ENCODE peak calls at places on chromosomes 12 and 14, in ten cellular contexts. J is mesendoderm; T is GM12865; W is CD8-positive, alpha-beta memory T cell; N is suprapubic skin; S is effector memory CD4-positive, alpha-beta T cell; P is fibroblast of mammary gland; K is SJSA1; Z is AG04450; X is choroid plexus epithelial cell. L is an unnamed sample.

GRCh38 chr12:44002607-44003006 is 166.7 kb downstream of the TMEM117 start:
- DNase-seq in T (no peak), N (no peak), S (no peak), J (no peak), Z (no peak), W (no peak), X (no peak), P (no peak), K (no peak), L (no peak)

GRCh38 chr12:55718650-55719275 is 1.4 kb upstream of the RDH5 start:
- DNase-seq in S (no peak), N (no peak), X (no peak), Z (no peak), K (no peak), J (no peak), W (no peak), P (peak), T (no peak), L (no peak)

GRCh38 chr12:22458301-22458917 is 85.9 kb downstream of the C2CD5 start:
- DNase-seq in K (no peak), X (no peak), P (no peak), T (no peak), Z (no peak), N (no peak), W (no peak), J (no peak), S (no peak), L (no peak)

GRCh38 chr12:339557-340195 is 49.4 kb downstream of the KDM5A start:
- DNase-seq in P (no peak), Z (no peak), J (no peak), S (no peak), T (no peak), X (no peak), W (no peak), K (no peak), N (no peak), L (no peak)

GRCh38 chr14:24213866-24214652 is 771 bp upstream of the CHMP4A start:
- DNase-seq in J (peak), P (no peak), K (no peak), T (no peak), S (no peak), Z (no peak), X (no peak), W (no peak), N (no peak), L (no peak)

GRCh38 chr12:11749943-11750690 is 100.6 kb downstream of the ETV6 start:
- DNase-seq in N (no peak), T (peak), S (no peak), Z (no peak), X (no peak), K (no peak), P (no peak), W (no peak), J (no peak), L (no peak)

GRCh38 chr14:92607702-92608429 is 94.3 kb downstream of the RIN3 start:
- DNase-seq in T (no peak), N (no peak), W (no peak), Z (no peak), J (no peak), P (peak), X (peak), S (no peak), K (no peak), L (no peak)

GRCh38 chr14:100535287-100536131 is 51.7 kb downstream of the BEGAIN start:
- DNase-seq in J (no peak), P (no peak), W (no peak), N (peak), K (no peak), X (no peak), Z (no peak), T (no peak), S (peak), L (no peak)

GRCh38 chr14:71524321-71524982 is 407.8 kb upstream of the RGS6 start:
- DNase-seq in J (no peak), P (no peak), N (no peak), Z (no peak), S (no peak), X (no peak), T (peak), K (no peak), W (no peak), L (no peak)

GRCh38 chr12:109994262-109995175 is 1.6 kb downstream of the GIT2 start:
- DNase-seq in K (no peak), J (no peak), Z (no peak), T (peak), N (no peak), X (no peak), W (no peak), P (no peak), S (no peak), L (peak)

GRCh38 chr14:60722836-60723217 is 1.3 kb downstream of the SIX4 start:
- DNase-seq in N (no peak), S (no peak), P (peak), Z (no peak), X (peak), T (no peak), J (peak), W (no peak), K (no peak), L (no peak)

GRCh38 chr14:31788340-31788739 is 227.1 kb downstream of the NUBPL start:
- DNase-seq in X (peak), Z (no peak), J (no peak), S (no peak), N (no peak), K (no peak), P (no peak), W (no peak), T (no peak), L (no peak)

GRCh38 chr12:31518680-31519227 is 72.2 kb downstream of the DENND5B start:
- DNase-seq in N (no peak), K (peak), T (no peak), J (peak), X (peak), P (peak), S (no peak), W (no peak), Z (peak), L (no peak)

GRCh38 chr12:110794623-110795280 is 52.0 kb upstream of the CCDC63 start:
- DNase-seq in P (peak), W (no peak), X (peak), N (peak), Z (no peak), S (no peak), J (no peak), K (no peak), T (peak), L (no peak)

DNA sequence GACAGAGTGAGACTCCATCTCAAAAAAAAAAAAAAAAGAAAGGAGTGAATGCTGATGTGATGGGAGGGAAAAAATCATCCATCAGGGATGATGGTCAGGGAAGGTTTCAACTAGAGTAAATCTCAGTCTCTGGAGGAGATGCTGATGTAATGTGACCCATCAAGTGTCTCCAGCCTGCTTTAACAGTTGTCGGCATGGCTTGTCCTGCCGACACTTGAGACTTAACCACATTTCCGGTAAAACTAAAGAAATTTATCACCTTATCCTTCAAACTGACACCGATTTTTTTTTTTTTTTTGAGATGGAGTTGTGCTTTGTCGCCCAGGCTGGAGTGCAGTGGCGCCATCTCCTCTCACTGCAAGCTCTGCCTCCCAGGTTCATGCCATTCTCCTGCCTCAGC is 21.5 kb upstream of the ANAPC5 start:
- DNase-seq in S (no peak), W (no peak), N (no peak), J (no peak), X (no peak), P (no peak), Z (no peak), T (no peak), K (no peak), L (no peak)
- H3K4me3 ChIP-seq in S (no peak), W (no peak), N (no peak), J (no peak), X (no peak), P (no peak), Z (no peak), T (no peak), K (no peak), L (no peak)

GRCh38 chr14:48690349-48690748 is 895.8 kb downstream of the RPS29 start:
- DNase-seq in X (peak), J (peak), P (no peak), S (no peak), W (no peak), Z (no peak), T (no peak), N (no peak), K (no peak), L (no peak)

DNA sequence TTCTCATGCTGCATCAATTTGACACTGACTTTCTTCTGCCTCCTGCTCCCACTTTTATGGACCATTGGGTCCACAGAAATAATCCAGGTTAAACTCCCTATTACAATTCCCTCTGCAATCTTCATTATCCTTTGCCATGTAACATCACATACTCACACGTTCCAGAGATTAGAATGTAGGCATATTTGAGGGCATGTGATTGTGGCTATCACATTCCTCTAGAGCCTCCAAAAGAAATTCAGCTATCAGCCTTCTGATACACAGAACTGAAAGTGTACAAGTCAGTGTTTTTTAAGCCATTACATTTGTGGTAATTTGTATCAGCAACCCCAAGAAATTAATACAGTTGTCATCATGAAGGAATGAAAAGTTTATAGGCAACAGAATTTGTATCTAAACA is 892.4 kb downstream of the RPS29 start:
- DNase-seq in Z (no peak), T (no peak), X (no peak), P (no peak), J (no peak), K (no peak), N (no peak), S (no peak), W (no peak), L (no peak)
- H3K4me3 ChIP-seq in Z (no peak), T (no peak), X (no peak), P (no peak), J (no peak), K (no peak), N (no peak), S (no peak), W (no peak), L (no peak)

GRCh38 chr12:118375348-118375747 is 1.0 kb upstream of the SUDS3 start:
- DNase-seq in Z (no peak), S (no peak), T (no peak), K (no peak), J (no peak), W (no peak), X (no peak), N (no peak), P (no peak), L (no peak)
- H3K4me3 ChIP-seq in Z (no peak), S (no peak), T (no peak), K (no peak), J (no peak), W (peak), X (no peak), N (peak), P (peak), L (no peak)

GRCh38 chr12:108302471-108303311 is 36.4 kb downstream of the CMKLR1 start:
- DNase-seq in X (peak), J (peak), Z (no peak), T (no peak), K (peak), N (peak), S (no peak), W (no peak), P (peak), L (no peak)
- H3K4me3 ChIP-seq in X (no peak), J (no peak), Z (no peak), T (no peak), K (no peak), N (no peak), S (no peak), W (no peak), P (no peak), L (no peak)

DNA sequence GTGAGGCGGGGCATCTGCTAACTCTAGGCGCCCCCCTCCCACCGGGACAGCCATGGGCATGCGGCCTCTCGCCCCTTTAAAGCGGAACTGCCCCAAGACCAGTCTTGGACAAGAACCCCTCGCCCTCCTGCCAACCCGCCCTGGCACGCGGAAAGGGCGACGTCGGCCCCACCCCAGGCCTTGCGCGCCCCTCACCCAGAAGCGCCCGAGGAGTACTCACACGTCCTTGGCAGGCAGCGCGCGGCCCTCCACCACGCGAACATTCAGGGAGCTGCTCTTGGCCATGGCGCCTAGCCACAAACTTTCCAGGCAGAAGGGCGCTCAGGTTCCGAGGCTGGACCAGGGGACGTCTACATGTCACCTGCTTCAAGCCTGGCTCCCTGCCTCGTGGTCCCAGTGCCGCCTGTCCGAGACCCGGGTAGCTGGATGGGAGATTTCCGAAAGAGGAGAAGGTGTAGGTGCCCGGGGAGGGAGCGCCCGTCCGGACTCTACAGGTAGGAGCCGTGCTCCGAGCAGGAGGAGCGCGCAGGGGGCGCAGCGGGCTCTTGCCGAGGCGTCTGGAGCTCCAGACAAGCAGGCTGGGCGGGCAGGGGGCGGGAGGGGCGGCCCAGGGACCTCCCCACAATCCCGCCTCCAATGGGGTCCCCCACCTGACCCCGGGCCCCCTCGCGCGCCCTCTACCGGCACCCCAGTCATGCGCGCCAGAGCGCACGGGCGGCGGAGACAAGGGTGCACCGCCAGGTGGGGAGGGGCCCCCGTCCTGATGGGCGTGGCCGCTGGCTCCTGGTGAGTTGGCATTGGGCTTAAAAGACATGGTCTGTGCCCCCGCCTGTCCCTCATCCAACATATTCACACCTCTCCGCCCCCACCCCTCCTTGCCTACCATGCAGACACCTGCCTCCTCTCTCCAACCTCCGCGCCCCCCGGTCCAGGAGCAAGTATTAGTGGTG is at the start of gene RASAL1:
- DNase-seq in Z (no peak), S (peak), J (peak), W (peak), N (no peak), X (no peak), K (no peak), T (peak), P (no peak), L (peak)
- H3K4me3 ChIP-seq in Z (no peak), S (peak), J (peak), W (peak), N (peak), X (no peak), K (no peak), T (no peak), P (no peak), L (peak)

GRCh38 chr14:20805485-20805884 is 2.8 kb upstream of the RNASE1 start:
- DNase-seq in Z (no peak), J (no peak), K (no peak), S (no peak), T (no peak), X (no peak), W (no peak), P (no peak), N (no peak), L (no peak)

GRCh38 chr14:20801726-20802125 is 918 bp downstream of the RNASE1 start:
- DNase-seq in Z (no peak), K (no peak), X (no peak), J (no peak), T (no peak), P (no peak), W (no peak), S (no peak), N (no peak), L (no peak)

GRCh38 chr14:20803221-20803620 is 577 bp upstream of the RNASE1 start:
- DNase-seq in S (no peak), K (no peak), X (no peak), T (no peak), Z (no peak), P (no peak), J (no peak), N (no peak), W (no peak), L (no peak)

GRCh38 chr14:20799955-20800544 is 2.6 kb downstream of the RNASE1 start:
- DNase-seq in T (no peak), Z (no peak), N (no peak), X (no peak), K (no peak), S (no peak), W (no peak), P (no peak), J (peak), L (no peak)

DNA sequence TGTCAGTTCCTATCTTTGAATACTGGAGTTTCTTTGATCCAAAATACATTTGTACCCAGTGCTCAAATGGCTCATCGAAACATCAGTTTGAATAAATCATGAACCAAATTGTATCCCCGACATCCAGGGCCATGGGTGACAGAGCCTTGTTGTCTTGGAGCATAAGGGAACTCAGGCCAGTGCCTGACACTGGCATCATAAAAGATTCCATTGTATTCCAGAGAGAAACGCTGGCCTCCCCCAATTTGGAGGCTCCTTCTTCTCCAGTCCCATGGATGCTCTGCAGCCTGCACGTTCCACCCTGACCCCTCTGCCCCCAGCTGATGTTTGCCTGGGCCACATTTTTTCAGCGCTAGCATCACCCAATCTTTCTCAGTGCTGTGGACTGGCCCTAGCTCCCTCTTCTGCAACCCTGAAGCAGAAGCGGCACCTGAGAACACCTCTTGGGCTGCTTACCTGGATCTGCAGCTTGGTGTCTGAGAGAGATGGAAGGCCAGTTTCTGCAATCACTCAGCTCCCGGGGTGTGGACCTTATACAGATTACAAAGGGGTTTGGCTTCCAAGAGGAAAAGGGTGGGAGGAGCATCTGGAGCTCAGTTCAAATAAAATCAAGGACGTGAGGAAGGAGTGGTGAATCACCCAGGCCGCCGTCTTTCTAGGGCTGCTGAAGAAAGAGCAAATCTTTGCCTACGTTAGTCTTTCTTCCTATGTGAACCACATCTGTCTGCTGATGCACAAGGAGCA is at the start of gene RNASE1:
- DNase-seq in P (peak), X (no peak), S (no peak), T (no peak), N (no peak), K (no peak), J (peak), Z (no peak), W (no peak), L (no peak)
- H3K4me3 ChIP-seq in P (no peak), X (no peak), S (no peak), T (no peak), N (peak), K (no peak), J (no peak), Z (no peak), W (no peak), L (no peak)

GRCh38 chr12:122203968-122204828 is 689 bp downstream of the B3GNT4 start:
- DNase-seq in X (no peak), T (no peak), S (no peak), Z (no peak), J (no peak), K (no peak), P (no peak), N (peak), W (no peak), L (no peak)
- H3K4me3 ChIP-seq in X (peak), T (peak), S (peak), Z (peak), J (peak), K (peak), P (peak), N (peak), W (peak), L (no peak)

DNA sequence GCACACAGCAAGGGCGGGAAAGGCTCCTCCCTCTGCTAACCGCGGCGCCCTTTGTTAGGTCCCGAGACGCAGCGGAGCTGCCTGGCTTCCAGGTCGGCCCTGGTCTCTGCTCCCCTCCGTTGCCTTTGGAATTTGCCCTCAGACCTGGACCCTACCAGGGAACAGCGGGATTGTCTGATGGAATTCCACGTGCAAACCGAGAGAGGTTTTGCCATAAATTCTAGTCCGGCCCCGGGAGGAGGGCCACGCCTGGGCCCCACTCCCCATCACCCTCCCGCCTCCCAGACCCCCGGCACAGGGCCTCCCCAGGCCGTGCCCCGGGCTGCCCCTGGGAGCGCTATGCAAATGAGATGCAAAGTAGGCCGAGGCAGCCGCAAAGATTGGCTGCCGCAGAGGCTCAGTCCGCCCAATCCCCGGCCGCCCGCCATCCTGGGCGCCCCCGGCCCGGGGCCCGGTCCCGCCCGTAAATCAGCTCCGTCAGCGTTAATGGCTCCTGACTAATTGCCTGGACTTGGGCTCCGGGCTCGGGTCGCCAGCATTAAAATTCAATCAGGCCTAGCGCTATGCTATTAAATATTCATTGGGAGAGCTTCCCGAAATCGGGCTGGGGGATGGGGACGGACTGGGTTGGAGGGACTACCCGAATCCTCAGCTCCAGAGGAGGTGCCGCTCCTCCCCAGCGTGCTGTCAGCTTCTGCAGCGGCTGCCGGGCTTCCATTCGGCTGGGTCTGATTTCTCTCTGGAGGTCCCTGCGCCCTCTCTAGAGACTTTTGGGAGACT is 15.6 kb upstream of the FIGNL2 start:
- DNase-seq in W (no peak), Z (no peak), N (no peak), X (no peak), S (no peak), T (no peak), P (no peak), J (peak), K (no peak), L (no peak)
- H3K4me3 ChIP-seq in W (peak), Z (peak), N (peak), X (peak), S (peak), T (no peak), P (peak), J (peak), K (no peak), L (no peak)

L was measured in Jurkat, Clone E6-1.